ENCODE peak calls at places on chromosomes 13 and 19, in seven cellular contexts. B, F, Q, P, G, I and A are unnamed samples. For H3K4me1, the result is how much of the 10 kb centered on the place peaks cover.

GRCh38 chr19:35038623-35039512 is 2.7 kb upstream of the HPN start:
- DNase-seq in Q (no peak), G (no peak), P (no peak), F (no peak), B (no peak), I (peak), A (no peak)

GRCh38 chr19:48491793-48492123 is 19.9 kb downstream of the LMTK3 start:
- DNase-seq in G (no peak), Q (no peak), B (no peak), I (no peak), P (no peak), F (no peak), A (no peak)

GRCh38 chr13:27954406-27954851 is 14.7 kb downstream of the CDX2 start:
- DNase-seq in B (no peak), G (no peak), Q (peak), F (peak), I (no peak), P (no peak), A (no peak)

GRCh38 chr13:66888698-66889097 is 341.4 kb downstream of the PCDH9 start:
- DNase-seq in B (no peak), G (no peak), Q (no peak), F (no peak), I (no peak), P (no peak), A (no peak)

GRCh38 chr13:113152894-113153809 is 5.3 kb upstream of the PROZ start:
- DNase-seq in I (peak), P (no peak), F (peak), G (peak), Q (peak), B (peak), A (peak)

GRCh38 chr19:46428278-46429141 is at the start of gene PNMA8C:
- DNase-seq in G (peak), I (peak), B (peak), F (peak), Q (peak), P (peak), A (peak)

GRCh38 chr13:42487221-42487620 is 86.7 kb upstream of the TNFSF11 start:
- DNase-seq in G (no peak), Q (no peak), P (no peak), I (no peak), B (no peak), F (no peak), A (no peak)

GRCh38 chr13:44601596-44601995 is 25.5 kb upstream of the TSC22D1 start:
- DNase-seq in G (no peak), P (no peak), B (no peak), F (no peak), Q (no peak), I (no peak), A (no peak)

GRCh38 chr13:24119593-24120508 is 40.7 kb upstream of the SPATA13 start:
- DNase-seq in I (no peak), F (no peak), B (no peak), G (no peak), Q (no peak), P (no peak), A (no peak)

GRCh38 chr19:1884291-1884718 is 991 bp downstream of the ABHD17A start:
- DNase-seq in I (peak), F (no peak), B (no peak), P (no peak), Q (no peak), G (no peak), A (no peak)

GRCh38 chr19:6709549-6709948 is 10.9 kb downstream of the C3 start:
- DNase-seq in I (no peak), Q (no peak), F (peak), G (no peak), B (no peak), P (no peak), A (no peak)

GRCh38 chr19:57818378-57818777 is 3.7 kb upstream of the ZNF552 start:
- DNase-seq in G (no peak), Q (no peak), F (no peak), B (no peak), P (no peak), I (no peak), A (no peak)

GRCh38 chr13:59774511-59774911 is 389.2 kb downstream of the DIAPH3 start:
- DNase-seq in B (no peak), P (no peak), F (no peak), G (no peak), I (no peak), Q (no peak), A (no peak)

GRCh38 chr13:22227895-22228294 is 557.0 kb downstream of the FGF9 start:
- DNase-seq in F (no peak), Q (no peak), B (no peak), P (no peak), G (no peak), I (no peak), A (no peak)

GRCh38 chr19:2259331-2259730 is 3.1 kb upstream of the JSRP1 start:
- DNase-seq in P (no peak), F (no peak), G (no peak), B (no peak), Q (no peak), I (no peak), A (no peak)

GRCh38 chr19:38830039-38830733 is 1.4 kb downstream of the ECH1 start:
- DNase-seq in P (no peak), I (no peak), Q (no peak), F (no peak), G (no peak), B (no peak), A (no peak)

GRCh38 chr19:38378866-38379265 is 4.5 kb downstream of the PSMD8 start:
- DNase-seq in B (no peak), I (no peak), F (no peak), P (no peak), Q (no peak), G (no peak), A (no peak)

GRCh38 chr19:51687791-51688664 is 5.1 kb upstream of the SPACA6 start:
- DNase-seq in B (no peak), I (no peak), G (peak), P (peak), F (no peak), Q (peak), A (peak)

GRCh38 chr13:49806126-49806536 is 13.6 kb upstream of the KPNA3 start:
- DNase-seq in P (no peak), I (no peak), G (no peak), F (no peak), B (no peak), Q (no peak), A (no peak)

GRCh38 chr19:40907968-40908735 is 26.1 kb upstream of the CYP2A7 start:
- DNase-seq in P (no peak), G (no peak), I (peak), F (no peak), Q (no peak), B (peak), A (no peak)

GRCh38 chr19:39064405-39064804 is 19.8 kb upstream of the ACP7 start:
- DNase-seq in Q (no peak), G (no peak), B (no peak), I (no peak), F (no peak), P (no peak), A (no peak)

GRCh38 chr19:47427241-47428176 is 8.2 kb upstream of the MEIS3 start:
- DNase-seq in P (no peak), G (peak), B (peak), I (peak), Q (peak), F (no peak), A (peak)

GRCh38 chr13:73943137-73943964 is 190.9 kb downstream of the KLF12 start:
- DNase-seq in Q (no peak), I (no peak), P (no peak), F (no peak), B (no peak), G (no peak), A (no peak)

GRCh38 chr13:24052547-24052981 is 108.0 kb upstream of the SPATA13 start:
- DNase-seq in B (no peak), P (no peak), G (no peak), Q (no peak), F (no peak), I (no peak), A (no peak)

GRCh38 chr19:29292146-29292545 is 79.2 kb upstream of the UQCRFS1 start:
- DNase-seq in Q (no peak), G (no peak), B (no peak), I (no peak), F (no peak), P (no peak), A (no peak)

GRCh38 chr19:38277969-38278680 is 13.8 kb downstream of the SPINT2 start:
- DNase-seq in Q (peak), F (no peak), B (no peak), I (no peak), G (peak), P (peak), A (peak)

GRCh38 chr13:67554746-67555452 is 324.8 kb upstream of the PCDH9 start:
- DNase-seq in F (no peak), Q (no peak), I (no peak), B (no peak), P (no peak), G (no peak), A (no peak)

GRCh38 chr19:44196772-44197171 is 15.6 kb upstream of the ZNF227 start:
- DNase-seq in G (no peak), B (no peak), Q (no peak), F (no peak), P (no peak), I (no peak), A (no peak)

GRCh38 chr13:85910962-85911361 is 111.7 kb upstream of the SLITRK6 start:
- DNase-seq in G (no peak), Q (no peak), I (no peak), F (no peak), P (no peak), B (no peak), A (no peak)

GRCh38 chr19:52115526-52116053 is 20.0 kb upstream of the ZNF841 start:
- DNase-seq in I (no peak), G (no peak), F (no peak), B (no peak), P (no peak), Q (no peak), A (no peak)

GRCh38 chr13:26660185-26660584 is 100.4 kb downstream of the GPR12 start:
- DNase-seq in B (no peak), I (no peak), F (no peak), Q (no peak), P (no peak), G (no peak), A (no peak)

GRCh38 chr13:26658491-26658890 is 101.0 kb downstream of the WASF3 start:
- DNase-seq in Q (no peak), F (no peak), I (no peak), B (no peak), P (no peak), G (no peak), A (no peak)

GRCh38 chr13:26658972-26659371 is 101.5 kb downstream of the WASF3 start:
- DNase-seq in Q (no peak), G (no peak), F (no peak), B (no peak), I (no peak), P (no peak), A (no peak)

GRCh38 chr13:26653842-26654241 is 96.4 kb downstream of the WASF3 start:
- DNase-seq in Q (no peak), F (no peak), P (no peak), B (no peak), I (no peak), G (no peak), A (no peak)

DNA sequence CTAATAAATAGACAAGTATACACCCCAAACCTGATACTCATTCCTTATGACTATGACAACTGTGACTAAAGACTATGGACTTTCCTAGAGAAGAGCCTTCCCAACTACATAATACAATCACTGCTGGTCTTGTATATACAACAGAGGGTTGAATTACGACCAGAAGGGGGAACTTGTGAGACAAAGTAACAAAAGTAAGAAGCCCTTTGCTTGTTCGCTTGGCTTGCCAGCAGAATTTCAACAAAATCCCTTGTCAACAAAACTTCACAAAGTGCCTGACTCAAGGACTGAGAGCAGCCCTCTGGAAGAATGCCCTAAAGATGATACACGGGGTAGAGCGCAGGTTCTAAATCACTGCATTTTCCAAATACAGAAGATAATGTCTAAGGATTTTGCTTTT is 99.4 kb downstream of the WASF3 start:
- DNase-seq in B (no peak), P (no peak), G (no peak), I (no peak), F (no peak), Q (no peak), A (no peak)
- TF ChIP-seq CTCF in B (no peak), P (no peak), G (no peak), I (no peak), F (no peak), Q (no peak), A (peak)

DNA sequence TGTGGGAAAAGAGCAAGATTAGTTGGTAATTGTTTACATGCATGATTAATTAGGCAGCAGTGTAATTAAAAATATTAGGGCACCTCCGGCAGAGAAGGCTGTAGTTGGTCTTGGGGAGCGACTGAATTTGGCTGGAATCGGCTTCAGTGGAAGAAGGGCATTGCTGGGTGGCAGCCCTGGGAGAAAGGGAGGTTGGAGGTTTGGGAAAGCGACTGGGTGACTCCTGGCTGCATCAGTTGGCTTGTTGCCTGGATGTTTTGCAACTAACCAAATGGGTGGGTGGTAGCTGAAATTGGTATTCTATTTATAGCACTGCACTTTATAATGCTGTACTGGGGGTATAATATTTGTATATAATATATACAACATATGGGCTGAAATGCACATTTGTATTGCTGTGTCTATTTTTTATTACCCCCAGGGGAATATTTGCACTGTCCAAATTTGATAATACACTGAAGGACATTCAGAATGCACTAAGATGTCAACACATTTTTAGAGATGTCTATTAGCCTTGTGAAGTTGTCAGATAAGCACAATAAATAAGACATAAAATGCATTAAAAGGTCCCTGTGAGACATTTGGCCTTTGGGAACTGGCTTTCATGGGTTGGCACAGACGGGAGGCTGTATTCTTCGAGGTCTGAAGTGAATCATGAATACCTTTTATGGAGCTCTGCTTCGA is 1.7 kb downstream of the B3GLCT start:
- DNase-seq in B (no peak), P (no peak), Q (no peak), F (no peak), G (no peak), I (no peak), A (no peak)
- H3K4me3 ChIP-seq in B (no peak), P (peak), Q (peak), F (peak), G (peak), I (peak), A (peak)

GRCh38 chr19:16084067-16084685 is 7.9 kb downstream of the TPM4 start:
- DNase-seq in I (no peak), P (no peak), Q (no peak), F (no peak), B (no peak), G (no peak), A (no peak)

GRCh38 chr19:16088351-16088984 is 12.2 kb downstream of the TPM4 start:
- DNase-seq in Q (peak), B (no peak), P (no peak), G (no peak), I (no peak), F (no peak), A (no peak)

GRCh38 chr19:16085115-16085514 is 8.8 kb downstream of the TPM4 start:
- DNase-seq in I (no peak), G (no peak), Q (no peak), F (no peak), B (no peak), P (no peak), A (no peak)

GRCh38 chr19:16088985-16089846 is 12.9 kb downstream of the TPM4 start:
- DNase-seq in B (no peak), I (no peak), P (no peak), F (no peak), Q (no peak), G (no peak), A (no peak)

DNA sequence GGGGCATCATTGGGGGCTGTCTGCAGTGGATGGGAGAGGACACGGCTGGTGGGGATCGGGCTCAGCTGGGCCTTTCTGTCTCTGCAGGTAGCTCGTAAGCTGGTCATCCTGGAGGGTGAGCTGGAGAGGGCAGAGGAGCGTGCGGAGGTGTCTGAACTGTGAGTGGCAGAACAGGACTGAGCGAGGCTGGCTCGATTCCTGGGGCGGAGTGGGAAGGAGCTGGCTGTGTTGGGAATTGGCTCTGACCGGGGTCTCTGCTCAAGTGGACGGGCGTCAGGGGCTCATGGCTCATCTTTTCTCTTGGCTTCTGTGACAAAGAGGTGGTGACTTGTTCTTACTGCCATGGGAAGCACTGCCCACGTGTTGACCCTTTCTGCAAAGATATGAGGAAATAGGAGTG is 11.6 kb downstream of the TPM4 start:
- DNase-seq in F (no peak), Q (no peak), B (no peak), P (no peak), G (no peak), I (no peak), A (no peak)
- H3K4me1 ChIP-seq in F (under half), Q (half or more), B (under half), P (half or more), G (under half), I (under half), A (under half)

DNA sequence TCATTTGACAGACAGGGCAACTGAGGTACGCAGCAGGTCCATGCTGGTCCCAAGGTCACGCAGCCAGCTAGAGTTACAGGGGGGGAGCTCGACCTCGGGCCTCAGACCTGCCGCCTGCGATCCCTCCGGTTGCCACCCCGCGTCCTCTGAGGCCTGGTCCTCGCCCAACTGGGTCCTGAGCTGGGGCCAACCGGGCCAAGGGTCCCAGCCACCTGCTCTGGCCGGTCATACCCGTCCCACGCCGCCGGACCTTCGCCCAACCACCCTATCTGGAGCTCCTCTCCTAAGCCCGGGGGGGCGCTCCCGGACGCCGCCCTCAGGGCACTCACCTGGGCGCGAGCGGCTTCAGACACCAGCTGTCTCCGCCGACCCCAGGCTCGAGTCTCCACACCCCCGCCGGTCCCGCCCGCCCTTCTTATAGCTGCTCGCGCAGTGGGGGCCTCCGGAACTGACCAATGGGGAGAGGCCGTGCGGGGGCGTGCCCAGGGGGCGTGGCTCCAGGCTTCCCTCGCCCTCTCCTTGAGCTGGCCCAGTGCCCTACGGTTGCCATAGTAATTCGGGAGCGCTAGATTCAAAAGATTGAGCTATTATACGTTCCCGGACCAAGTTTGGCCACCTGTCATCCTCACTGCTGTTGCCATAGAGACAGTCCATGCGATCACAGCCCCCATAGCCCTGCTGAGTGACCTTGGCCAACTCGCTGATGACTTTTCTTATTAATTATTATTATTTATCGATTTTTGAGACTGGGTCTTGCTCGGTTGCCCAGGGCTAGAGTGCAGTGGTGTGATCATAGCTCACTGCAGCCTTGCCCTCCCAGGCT is at the start of gene PLIN5:
- DNase-seq in F (peak), P (no peak), I (peak), B (peak), G (peak), Q (peak), A (peak)
- TF ChIP-seq CTCF in F (no peak), P (no peak), I (no peak), B (no peak), G (no peak), Q (no peak), A (no peak)

DNA sequence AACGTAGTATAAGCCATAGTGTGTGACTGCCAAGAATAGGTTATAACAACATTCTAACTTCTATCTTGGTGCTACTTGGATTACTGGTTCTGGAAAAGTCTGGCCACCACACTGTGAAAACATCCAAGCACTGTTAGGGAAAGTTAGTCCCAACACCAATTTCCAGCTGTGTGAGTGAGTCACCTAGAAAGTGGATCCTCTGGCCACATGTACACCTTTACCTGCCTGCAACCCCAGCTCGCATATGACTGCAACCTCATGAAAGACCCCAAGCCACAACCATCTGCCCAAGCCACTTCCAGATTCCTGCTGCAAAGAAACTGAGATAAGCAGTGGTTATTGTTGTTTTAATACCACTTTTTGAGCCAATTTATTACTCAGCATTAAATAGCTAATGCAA is 404.5 kb downstream of the KCTD12 start:
- DNase-seq in P (no peak), G (no peak), Q (no peak), I (no peak), F (no peak), B (no peak), A (no peak)
- H3K4me3 ChIP-seq in P (no peak), G (no peak), Q (no peak), I (no peak), F (no peak), B (no peak), A (no peak)

DNA sequence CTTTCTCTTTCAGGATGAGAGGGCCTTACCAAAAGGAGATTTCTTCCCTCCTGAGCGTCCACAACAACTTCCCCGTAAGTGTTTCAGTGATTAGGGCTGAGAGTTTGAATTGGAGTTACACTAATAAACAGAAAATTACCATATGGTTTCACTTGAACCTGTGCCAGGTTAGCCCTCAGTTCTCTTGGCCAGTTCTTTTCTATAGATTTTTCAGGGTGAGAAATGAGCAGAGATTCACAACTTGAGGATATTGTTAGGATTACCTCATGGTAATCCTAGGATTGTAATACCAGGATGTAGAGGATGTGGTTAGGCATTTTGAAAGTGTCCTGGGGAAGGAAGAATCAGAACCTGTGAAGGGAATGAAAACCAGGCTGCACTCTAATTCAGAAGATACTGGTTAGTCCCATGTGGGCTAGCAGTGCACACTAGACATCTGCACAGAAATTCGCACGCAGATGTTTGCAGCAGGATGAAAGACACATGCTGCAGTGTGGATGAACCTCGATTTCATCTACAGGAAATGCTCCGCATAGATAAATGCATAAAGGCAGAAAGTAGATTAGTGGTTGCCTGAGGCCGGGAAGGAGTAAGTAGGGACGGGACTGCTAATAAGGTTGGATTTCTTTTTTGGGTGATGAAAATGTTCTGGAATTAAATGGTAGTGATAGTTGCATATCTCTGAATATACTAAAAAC is 24.1 kb downstream of the HNRNPM start:
- DNase-seq in P (no peak), F (no peak), Q (no peak), B (no peak), I (no peak), G (no peak), A (no peak)
- H3K4me1 ChIP-seq in P (under half), F (under half), Q (under half), B (under half), I (under half), G (under half), A (under half)